ENCODE peak calls at places on chromosome 15, in ten cellular contexts. O is GM04503; T is uterus; J is Panc1; L is activated CD8-positive, alpha-beta memory T cell treated with anti-CD3 and anti-CD28 coated beads for 48 hours; D is mucosa of gallbladder; R is MV-4-11; B is CD4-positive, CD25-positive, alpha-beta regulatory T cell; A is left colon; Q is MCF 10A. G is an unnamed sample.
A peak's percentile ranks its signal among the peaks of the same experiment; 100 is the strongest.

GRCh38 chr15:45320581-45320980 is 57.8 kb downstream of the GATM start:
- DNase-seq in O (no peak), T (no peak), J (no peak), L (no peak), D (no peak), R (no peak), B (no peak), A (no peak), Q (peak; percentile 8), G (no peak)

GRCh38 chr15:74365619-74366445 is 1.6 kb downstream of the CYP11A1 start:
- DNase-seq in O (no peak), T (peak; percentile 61), J (no peak), L (no peak), D (no peak), R (no peak), B (no peak), A (no peak), Q (no peak), G (peak; percentile 54)

GRCh38 chr15:78209646-78210348 is 24.6 kb downstream of the ACSBG1 start:
- DNase-seq in O (no peak), T (no peak), J (no peak), L (no peak), D (peak; percentile 78), R (no peak), B (no peak), A (peak; percentile 82), Q (no peak), G (no peak)

GRCh38 chr15:78457101-78457500 is 19.1 kb downstream of the IREB2 start:
- DNase-seq in O (peak; percentile 73), T (no peak), J (no peak), L (no peak), D (no peak), R (no peak), B (no peak), A (no peak), Q (peak; percentile 56), G (no peak)

GRCh38 chr15:62469874-62470688 is 305.0 kb upstream of the C2CD4B start:
- DNase-seq in O (peak; percentile 87), T (peak; percentile 59), J (no peak), L (no peak), D (no peak), R (no peak), B (no peak), A (no peak), Q (no peak), G (no peak)

GRCh38 chr15:48802867-48803266 is 8.0 kb downstream of the CEP152 start:
- DNase-seq in O (peak; percentile 83), T (no peak), J (no peak), L (no peak), D (no peak), R (peak; percentile 10), B (no peak), A (no peak), Q (peak; percentile 41), G (no peak)

GRCh38 chr15:42772901-42773300 is 36.0 kb upstream of the CDAN1 start:
- DNase-seq in O (no peak), T (no peak), J (no peak), L (no peak), D (no peak), R (no peak), B (no peak), A (no peak), Q (no peak), G (no peak)

GRCh38 chr15:55003900-55004879 is 192.6 kb downstream of the RSL24D1 start:
- DNase-seq in O (no peak), T (no peak), J (no peak), L (no peak), D (no peak), R (no peak), B (no peak), A (no peak), Q (no peak), G (no peak)

GRCh38 chr15:29133321-29133720 is 136.3 kb downstream of the NSMCE3 start:
- DNase-seq in O (no peak), T (no peak), J (no peak), L (no peak), D (no peak), R (no peak), B (no peak), A (no peak), Q (no peak), G (peak; percentile 69)

GRCh38 chr15:35111861-35112260 is 26.8 kb upstream of the NANOGP8 start:
- DNase-seq in O (no peak), T (no peak), J (no peak), L (no peak), D (no peak), R (no peak), B (no peak), A (no peak), Q (no peak), G (no peak)

GRCh38 chr15:32919749-32920414 is 202.1 kb downstream of the GREM1 start:
- DNase-seq in O (peak; percentile 98), T (no peak), J (no peak), L (no peak), D (no peak), R (no peak), B (no peak), A (no peak), Q (peak; percentile 18), G (no peak)

GRCh38 chr15:56208185-56208584 is 35.5 kb downstream of the RFX7 start:
- DNase-seq in O (no peak), T (no peak), J (no peak), L (no peak), D (no peak), R (no peak), B (no peak), A (no peak), Q (no peak), G (no peak)

G was measured in cardiac septum.